ENCODE peak calls at places on chromosomes 3 and 15, in ten cellular contexts. A, H, F, B, E, X, K, Z, U and M are unnamed samples.

GRCh38 chr15:27095809-27096580 is 125.0 kb downstream of the GABRG3 start:
- DNase-seq in H (no peak), Z (no peak), A (peak), B (no peak), F (peak), U (no peak), E (no peak), K (no peak), X (no peak), M (no peak)

GRCh38 chr3:16028604-16029003 is 145.9 kb upstream of the GALNT15 start:
- DNase-seq in K (no peak), A (peak), U (no peak), B (no peak), E (no peak), H (no peak), F (peak), X (no peak), Z (no peak), M (no peak)

GRCh38 chr3:64687381-64687780 is 419 bp downstream of the ADAMTS9 start:
- DNase-seq in A (no peak), Z (no peak), K (no peak), H (no peak), B (peak), U (no peak), F (no peak), E (no peak), X (no peak), M (peak)

GRCh38 chr3:179027326-179027900 is 44.2 kb downstream of the ZMAT3 start:
- DNase-seq in E (no peak), Z (no peak), F (peak), A (peak), U (no peak), H (no peak), K (no peak), X (no peak), B (no peak), M (no peak)

GRCh38 chr3:175073209-175073905 is 214.2 kb downstream of the NAALADL2 start:
- DNase-seq in K (no peak), Z (no peak), A (no peak), E (no peak), F (no peak), X (no peak), U (no peak), H (no peak), B (no peak), M (no peak)

GRCh38 chr15:80404057-80404718 is at the start of gene ARNT2:
- DNase-seq in B (no peak), F (peak), K (peak), A (no peak), U (no peak), E (no peak), Z (peak), H (peak), X (no peak), M (peak)

GRCh38 chr3:71652786-71653419 is 69.4 kb upstream of the FOXP1 start:
- DNase-seq in B (no peak), H (peak), Z (no peak), X (peak), K (peak), E (no peak), U (peak), F (peak), A (peak), M (no peak)

GRCh38 chr3:147521646-147522045 is 112.5 kb downstream of the ZIC1 start:
- DNase-seq in Z (no peak), U (no peak), K (no peak), H (no peak), X (no peak), B (no peak), E (no peak), F (peak), A (peak), M (no peak)

GRCh38 chr15:57692709-57693108 is 13.8 kb upstream of the POLR2M start:
- DNase-seq in X (no peak), H (no peak), Z (no peak), F (peak), A (peak), B (no peak), U (no peak), K (no peak), E (no peak), M (no peak)

GRCh38 chr3:117047951-117048705 is 338.5 kb downstream of the TUSC7 start:
- DNase-seq in Z (no peak), F (no peak), A (no peak), X (no peak), B (no peak), K (no peak), U (no peak), E (no peak), H (no peak), M (no peak)

GRCh38 chr15:77030928-77031375 is 36.0 kb downstream of the PSTPIP1 start:
- DNase-seq in K (no peak), Z (peak), E (no peak), F (no peak), B (peak), X (no peak), H (no peak), U (no peak), A (no peak), M (no peak)

GRCh38 chr3:44284949-44285348 is 43.3 kb downstream of the TOPAZ1 start:
- DNase-seq in X (no peak), U (no peak), B (no peak), A (no peak), E (no peak), F (no peak), K (no peak), Z (no peak), H (no peak), M (no peak)

GRCh38 chr15:25619076-25619475 is 180.3 kb upstream of the UBE3A start:
- DNase-seq in K (no peak), E (no peak), B (no peak), F (no peak), X (no peak), U (no peak), Z (no peak), H (no peak), A (no peak), M (no peak)

GRCh38 chr3:194574639-194575483 is 58.4 kb downstream of the TMEM44 start:
- DNase-seq in Z (no peak), B (no peak), E (no peak), F (peak), U (no peak), H (no peak), K (no peak), X (no peak), A (peak), M (peak)

GRCh38 chr3:177770821-177771220 is 573.5 kb upstream of the TBL1XR1 start:
- DNase-seq in F (no peak), A (peak), H (no peak), B (no peak), E (no peak), U (no peak), X (no peak), Z (no peak), K (no peak), M (no peak)

GRCh38 chr15:44370830-44371229 is 56.6 kb upstream of the CTDSPL2 start:
- DNase-seq in F (no peak), K (no peak), U (no peak), A (no peak), X (no peak), B (no peak), Z (no peak), E (no peak), H (peak), M (no peak)

GRCh38 chr3:127336086-127336485 is 48.2 kb upstream of the PRR20G start:
- DNase-seq in X (peak), U (no peak), B (no peak), E (no peak), F (no peak), H (no peak), K (no peak), A (no peak), Z (no peak), M (no peak)

GRCh38 chr3:125110876-125111480 is 55.2 kb upstream of the HEG1 start:
- DNase-seq in Z (no peak), F (no peak), K (no peak), B (no peak), E (no peak), U (no peak), A (no peak), X (no peak), H (no peak), M (no peak)

GRCh38 chr15:100731259-100732156 is 129.1 kb downstream of the ASB7 start:
- DNase-seq in H (no peak), F (peak), Z (no peak), B (no peak), K (no peak), U (no peak), A (no peak), X (no peak), E (no peak), M (no peak)

GRCh38 chr3:186165331-186165730 is 56.4 kb upstream of the ETV5 start:
- DNase-seq in Z (no peak), F (no peak), K (no peak), X (no peak), A (no peak), U (no peak), E (no peak), B (no peak), H (no peak), M (no peak)

GRCh38 chr3:10459954-10460754 is 45.2 kb downstream of the ATP2B2 start:
- DNase-seq in U (peak), E (no peak), X (peak), B (no peak), K (peak), H (peak), Z (peak), A (peak), F (peak), M (peak)

GRCh38 chr3:38548154-38548931 is 52.2 kb downstream of the EXOG start:
- DNase-seq in U (peak), X (no peak), K (no peak), E (no peak), B (no peak), H (no peak), A (no peak), Z (no peak), F (no peak), M (peak)

GRCh38 chr3:43079536-43080332 is 26.1 kb downstream of the POMGNT2 start:
- DNase-seq in B (no peak), Z (no peak), K (no peak), E (no peak), X (no peak), H (no peak), A (no peak), U (no peak), F (no peak), M (no peak)

GRCh38 chr3:46603461-46604062 is 8.8 kb upstream of the FAM240A start:
- DNase-seq in B (no peak), K (no peak), X (no peak), E (no peak), A (no peak), H (no peak), F (no peak), U (no peak), Z (no peak), M (no peak)

GRCh38 chr3:46609074-46609735 is 3.1 kb upstream of the FAM240A start:
- DNase-seq in A (no peak), K (no peak), H (no peak), Z (no peak), U (no peak), F (no peak), X (no peak), E (no peak), B (no peak), M (no peak)

GRCh38 chr3:46604127-46604526 is 8.2 kb upstream of the FAM240A start:
- DNase-seq in B (no peak), F (no peak), K (no peak), E (no peak), U (no peak), H (no peak), A (no peak), Z (no peak), X (no peak), M (no peak)

GRCh38 chr3:46609944-46610722 is 2.2 kb upstream of the FAM240A start:
- DNase-seq in K (no peak), X (no peak), B (no peak), Z (no peak), U (no peak), F (no peak), E (no peak), A (no peak), H (no peak), M (no peak)

GRCh38 chr3:46607603-46608028 is 4.7 kb upstream of the FAM240A start:
- DNase-seq in K (no peak), B (no peak), U (no peak), Z (no peak), A (peak), F (peak), X (no peak), H (peak), E (no peak), M (no peak)
- TF ChIP-seq CTCF in K (no peak), B (no peak), U (no peak), Z (peak), A (no peak), F (peak), X (no peak), H (no peak), E (no peak), M (no peak)

GRCh38 chr3:100402150-100402706 is 889 bp downstream of the LNP1 start:
- DNase-seq in X (no peak), Z (no peak), A (peak), U (no peak), K (no peak), E (no peak), F (peak), H (peak), B (no peak), M (no peak)

GRCh38 chr3:100400782-100401673 is at the start of the genes LNP1 and TOMM70:
- DNase-seq in K (peak), B (peak), X (peak), Z (peak), E (peak), H (peak), F (peak), U (peak), A (peak), M (peak)

GRCh38 chr3:100401674-100402036 is 316 bp downstream of the LNP1 start:
- DNase-seq in K (peak), B (peak), U (no peak), F (peak), E (peak), X (peak), H (no peak), A (peak), Z (peak), M (peak)

GRCh38 chr3:100399341-100400071 is 1.4 kb downstream of the TOMM70 start:
- DNase-seq in K (no peak), H (no peak), X (no peak), Z (no peak), F (no peak), U (no peak), A (peak), B (no peak), E (no peak), M (no peak)

DNA sequence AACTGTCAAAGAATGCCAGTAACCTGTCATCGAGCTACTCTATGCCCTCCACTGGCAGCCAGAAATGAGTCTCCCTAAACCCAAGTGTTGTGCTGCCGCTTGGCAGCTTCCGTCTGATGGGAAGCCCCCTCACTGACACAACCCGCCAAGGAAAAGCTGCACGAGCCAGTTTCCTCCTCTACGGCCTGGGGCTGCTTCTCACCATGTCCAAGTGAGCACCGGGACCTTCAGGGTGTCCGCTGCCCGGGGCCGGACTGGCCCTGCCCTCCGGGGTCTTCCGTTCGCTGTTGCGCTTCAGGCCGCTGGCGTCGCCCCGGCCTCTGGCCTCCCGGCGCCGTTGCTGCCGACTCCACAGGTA is 486 bp downstream of the TOMM70 start:
- DNase-seq in A (peak), Z (peak), B (no peak), X (peak), F (peak), H (peak), U (no peak), K (peak), E (no peak), M (peak)
- TF ChIP-seq CTCF in A (no peak), Z (no peak), B (no peak), X (no peak), F (no peak), H (no peak), U (no peak), K (no peak), E (no peak), M (no peak)

DNA sequence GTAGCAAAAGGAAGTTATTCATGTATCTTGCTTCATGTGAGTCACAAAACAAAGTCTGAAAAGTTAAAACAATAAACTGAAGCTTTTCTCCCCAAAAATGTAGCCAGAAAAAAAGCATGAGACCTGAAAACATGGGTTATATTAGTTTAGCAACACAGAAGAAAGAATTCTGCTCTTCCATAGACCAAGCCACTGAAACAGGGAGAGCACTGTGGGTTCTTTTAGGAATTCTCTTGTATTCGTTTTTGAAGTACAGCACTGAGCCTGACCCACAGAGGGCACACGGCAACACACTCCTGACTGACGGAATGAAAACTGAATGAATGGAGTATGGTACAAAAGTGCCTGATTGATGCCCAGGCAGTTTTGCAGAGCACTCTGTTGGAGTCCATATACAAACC is 66.6 kb downstream of the TM4SF4 start:
- DNase-seq in K (no peak), H (peak), U (no peak), B (no peak), Z (no peak), F (peak), E (no peak), X (no peak), A (peak), M (peak)
- TF ChIP-seq CTCF in K (no peak), H (peak), U (peak), B (no peak), Z (no peak), F (peak), E (no peak), X (no peak), A (peak), M (peak)

GRCh38 chr15:39887832-39888231 is 32.2 kb downstream of the GPR176 start:
- DNase-seq in H (peak), X (no peak), A (peak), F (peak), B (no peak), U (peak), Z (no peak), K (no peak), E (no peak), M (peak)
- TF ChIP-seq CTCF in H (peak), X (no peak), A (peak), F (peak), B (no peak), U (peak), Z (no peak), K (no peak), E (no peak), M (no peak)